ENCODE peak calls at places on chromosomes 3 and 15, in ten cellular contexts. S is PC-3, Z is astrocyte of the spinal cord, Y is stomach, K is fibroblast of lung, G is OCI-LY7, D is foreskin fibroblast, A is HCT116, O is IMR-90, V is endodermal cell. U is an unnamed sample.

GRCh38 chr3:138186216-138186615 is 885 bp upstream of the ARMC8 start:
- DNase-seq in V (no peak), S (peak; percentile 48), Y (no peak), O (no peak), A (peak; percentile 21), G (no peak), Z (no peak), D (no peak), K (peak; percentile 50), U (no peak)

GRCh38 chr15:94230436-94230885 is 900 bp upstream of the MCTP2 start:
- DNase-seq in Y (no peak), K (no peak), G (no peak), V (no peak), O (no peak), D (no peak), S (no peak), Z (no peak), A (no peak), U (no peak)

GRCh38 chr3:105398407-105398806 is 31.7 kb downstream of the ALCAM start:
- DNase-seq in Y (no peak), S (peak; percentile 26), D (no peak), Z (no peak), K (no peak), V (no peak), O (no peak), A (no peak), G (no peak), U (no peak)

GRCh38 chr3:107211608-107212007 is 165.6 kb upstream of the CCDC54 start:
- DNase-seq in D (no peak), V (no peak), O (no peak), K (no peak), A (no peak), S (no peak), G (no peak), Y (no peak), Z (no peak), U (no peak)

GRCh38 chr3:138082085-138082991 is 33.1 kb downstream of the DZIP1L start:
- DNase-seq in A (peak; percentile 42), D (peak; percentile 62), O (peak; percentile 93), Y (peak; percentile 47), S (peak; percentile 86), K (peak; percentile 90), V (no peak), G (no peak), Z (peak; percentile 97), U (peak; percentile 65)

GRCh38 chr15:100105101-100105500 is 236.7 kb downstream of the ADAMTS17 start:
- DNase-seq in Z (no peak), A (no peak), S (no peak), O (no peak), G (no peak), D (no peak), V (no peak), K (no peak), Y (no peak), U (no peak)

GRCh38 chr3:160413613-160414248 is 14.3 kb downstream of the SMC4 start:
- DNase-seq in Y (peak; percentile 53), O (peak; percentile 84), S (peak; percentile 83), Z (peak; percentile 84), D (peak; percentile 61), A (peak; percentile 60), K (peak; percentile 91), V (peak; percentile 88), G (peak; percentile 76), U (peak; percentile 74)

GRCh38 chr3:183313331-183313730 is 60.3 kb downstream of the B3GNT5 start:
- DNase-seq in D (no peak), S (no peak), G (no peak), K (no peak), Y (no peak), V (no peak), A (no peak), Z (no peak), O (no peak), U (no peak)

GRCh38 chr3:45509038-45509767 is 85.3 kb upstream of the LIMD1 start:
- DNase-seq in G (no peak), K (peak; percentile 96), Z (peak; percentile 99), V (peak; percentile 59), S (peak; percentile 79), D (peak; percentile 94), O (peak; percentile 99), A (peak; percentile 48), Y (no peak), U (peak; percentile 93)

GRCh38 chr3:31789429-31789828 is 191.6 kb downstream of the OSBPL10 start:
- DNase-seq in S (no peak), D (no peak), O (no peak), A (no peak), G (no peak), V (no peak), Y (no peak), K (no peak), Z (no peak), U (no peak)

GRCh38 chr3:100136921-100137320 is 22.6 kb upstream of the FILIP1L start:
- DNase-seq in G (no peak), Y (no peak), K (peak; percentile 69), A (no peak), S (no peak), O (peak; percentile 38), Z (no peak), V (no peak), D (no peak), U (no peak)

GRCh38 chr15:25795712-25796111 is 67.4 kb downstream of the ATP10A start:
- DNase-seq in O (no peak), S (no peak), D (no peak), G (peak; percentile 70), K (no peak), Y (no peak), A (no peak), Z (no peak), V (no peak), U (no peak)

GRCh38 chr3:170321326-170322034 is 36.0 kb upstream of the SKIL start:
- DNase-seq in K (no peak), Y (no peak), D (no peak), G (no peak), O (no peak), S (no peak), V (no peak), Z (peak; percentile 31), A (no peak), U (no peak)

GRCh38 chr3:36911990-36912804 is 32.7 kb downstream of the TRANK1 start:
- DNase-seq in S (peak; percentile 81), Y (no peak), O (peak; percentile 94), A (no peak), D (peak; percentile 39), Z (peak; percentile 75), V (peak; percentile 25), K (peak; percentile 90), G (peak; percentile 98), U (peak; percentile 81)

GRCh38 chr15:40891810-40892448 is 2.3 kb upstream of the VPS18 start:
- DNase-seq in A (peak; percentile 53), Y (peak; percentile 71), O (peak; percentile 49), V (peak; percentile 84), S (peak; percentile 81), D (no peak), G (peak; percentile 76), Z (peak; percentile 62), K (peak; percentile 59), U (no peak)

GRCh38 chr15:89452330-89452836 is 44.0 kb downstream of the RHCG start:
- DNase-seq in O (no peak), D (no peak), Y (no peak), K (no peak), V (no peak), S (peak; percentile 17), G (no peak), Z (no peak), A (no peak), U (no peak)

GRCh38 chr15:45242289-45242688 is 9.7 kb upstream of the SLC28A2 start:
- DNase-seq in V (no peak), K (peak; percentile 13), A (no peak), O (no peak), Z (peak; percentile 28), D (peak; percentile 1), G (peak; percentile 42), Y (no peak), S (no peak), U (no peak)

GRCh38 chr15:68373028-68373427 is 58.9 kb downstream of the ITGA11 start:
- DNase-seq in D (no peak), Y (no peak), A (no peak), K (no peak), V (peak; percentile 28), G (no peak), S (no peak), O (no peak), Z (no peak), U (no peak)

DNA sequence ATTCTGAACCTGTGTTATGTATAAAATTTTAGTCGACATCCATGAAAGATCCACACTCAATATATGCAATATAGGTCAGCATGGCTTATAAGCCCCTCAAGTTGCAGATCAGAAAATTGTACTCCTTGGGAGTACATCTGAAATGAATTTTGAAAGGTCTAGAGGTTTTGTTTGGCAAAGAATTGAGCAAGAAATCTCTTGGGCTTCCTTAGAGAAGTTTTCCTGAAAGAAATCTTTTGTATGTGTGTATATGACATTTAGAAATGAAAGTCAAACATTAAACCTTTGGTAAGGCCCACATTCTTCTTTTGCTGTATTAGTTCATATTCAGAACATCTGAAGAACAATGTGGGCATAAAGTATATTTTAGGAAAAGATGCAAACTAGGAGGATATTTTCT is 1006.6 kb downstream of the NAALADL2 start:
- DNase-seq in V (no peak), D (no peak), S (no peak), O (no peak), K (no peak), Y (no peak), Z (no peak), A (no peak), G (no peak), U (no peak)
- TF ChIP-seq CTCF in V (no peak), D (no peak), S (no peak), O (no peak), K (no peak), Y (no peak), Z (no peak), A (no peak), G (no peak), U (no peak)

GRCh38 chr3:53083949-53084309 is 38.1 kb upstream of the SFMBT1 start:
- DNase-seq in Y (no peak), K (no peak), Z (no peak), S (no peak), G (no peak), V (peak; percentile 36), A (no peak), O (no peak), D (no peak), U (no peak)
- H3K4me3 ChIP-seq in Y (no peak overlapping the region), K (no peak overlapping the region), Z (no peak overlapping the region), S (no peak overlapping the region), G (no peak overlapping the region), V (no peak overlapping the region), A (no peak overlapping the region), O (no peak overlapping the region), D (no peak overlapping the region), U (no peak overlapping the region)

DNA sequence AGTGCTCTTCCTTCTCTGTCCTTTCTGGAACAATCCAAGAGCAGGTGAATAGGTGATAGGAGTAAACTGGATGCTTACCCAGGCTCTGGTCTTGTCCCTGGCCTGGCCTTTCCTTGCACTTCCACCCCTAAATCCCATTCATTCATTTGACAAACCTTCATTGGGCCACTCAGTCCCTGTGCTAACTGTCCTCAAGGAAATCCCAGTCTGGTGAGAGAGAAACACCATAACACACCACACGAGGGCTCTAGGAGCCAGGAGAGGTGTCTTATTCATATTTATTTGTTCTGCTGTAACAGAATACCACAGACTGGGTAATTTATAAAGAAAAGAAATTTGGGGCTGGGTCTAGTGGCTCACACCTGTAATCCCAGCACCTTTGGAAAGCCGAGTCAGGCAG is 22.8 kb downstream of the EFCC1 start:
- DNase-seq in K (peak; percentile 31), G (peak; percentile 58), Z (no peak), S (peak; percentile 53), D (no peak), O (peak; percentile 28), V (peak; percentile 30), A (no peak), Y (no peak), U (no peak)
- TF ChIP-seq CTCF in K (no peak), G (peak; percentile 70), Z (peak; percentile 25), S (peak; percentile 52), D (no peak), O (peak; percentile 33), V (peak; percentile 60), A (peak; percentile 57), Y (no peak), U (peak; percentile 38)

GRCh38 chr3:114623420-114624046 is 329.7 kb downstream of the TIGIT start:
- DNase-seq in G (no peak), D (no peak), S (no peak), A (no peak), V (no peak), O (no peak), K (no peak), Y (no peak), Z (no peak), U (no peak)
- H3K4me3 ChIP-seq in G (no peak overlapping the region), D (peak overlapping the region; percentile 55), S (no peak overlapping the region), A (peak overlapping the region; percentile 41), V (no peak overlapping the region), O (peak overlapping the region; percentile 62), K (peak overlapping the region; percentile 66), Y (peak overlapping the region; percentile 36), Z (peak overlapping the region; percentile 57), U (peak overlapping the region; percentile 67)

U was measured in AG04450.